ENCODE peak calls at places on chromosomes 11 and 22, in four cellular contexts. O is endothelial cell, U is glutamatergic neuron, Z is GM23338. T is an unnamed sample.
A peak's percentile ranks its signal among the peaks of the same experiment; 100 is the strongest.

GRCh38 chr11:46237248-46238077 is 40.0 kb upstream of the CREB3L1 start:
- DNase-seq in U (peak; percentile 67), O (peak; percentile 56), Z (peak; percentile 72), T (peak; percentile 27)

GRCh38 chr22:31748490-31748889 is 1.4 kb downstream of the PRR14L start:
- DNase-seq in U (no peak), O (peak; percentile 26), Z (peak; percentile 24), T (no peak)

GRCh38 chr11:63916837-63917684 is at the start of gene RCOR2:
- DNase-seq in O (peak; percentile 82), U (peak; percentile 91), Z (peak; percentile 91), T (peak; percentile 82)

GRCh38 chr22:46681010-46681409 is 57.0 kb downstream of the CERK start:
- DNase-seq in U (no peak), O (peak; percentile 21), Z (peak; percentile 38), T (no peak)

GRCh38 chr11:62149986-62150886 is 26.4 kb downstream of the INCENP start:
- DNase-seq in O (no peak), Z (no peak), U (no peak), T (no peak)

GRCh38 chr22:50034126-50035081 is 21.8 kb upstream of the IL17REL start:
- DNase-seq in U (no peak), O (no peak), Z (no peak), T (no peak)

GRCh38 chr11:86245369-86246292 is 1.1 kb downstream of the EED start:
- DNase-seq in U (peak; percentile 30), Z (peak; percentile 63), O (peak; percentile 18), T (peak; percentile 8)

GRCh38 chr22:28316014-28316413 is 363.6 kb downstream of the TTC28 start:
- DNase-seq in U (no peak), Z (no peak), O (no peak), T (no peak)

GRCh38 chr11:90202342-90202741 is 20.5 kb downstream of the CHORDC1 start:
- DNase-seq in Z (no peak), U (no peak), O (no peak), T (no peak)

GRCh38 chr11:79400717-79401330 is 40.0 kb downstream of the TENM4 start:
- DNase-seq in O (peak; percentile 63), Z (peak; percentile 74), U (peak; percentile 63), T (peak; percentile 41)

GRCh38 chr11:61305417-61305816 is 10.3 kb upstream of the VWCE start:
- DNase-seq in Z (no peak), O (no peak), U (no peak), T (no peak)

GRCh38 chr11:27116684-27117083 is 76.1 kb downstream of the BBOX1 start:
- DNase-seq in U (no peak), Z (no peak), O (no peak), T (no peak)

GRCh38 chr11:83508804-83509203 is 222.6 kb upstream of the CCDC90B start:
- DNase-seq in U (no peak), Z (no peak), O (no peak), T (no peak)

GRCh38 chr11:122207505-122207904 is 91.5 kb upstream of the BLID start:
- DNase-seq in U (no peak), O (no peak), Z (no peak), T (no peak)

GRCh38 chr11:12079726-12080556 is 30.4 kb upstream of the MICAL2 start:
- DNase-seq in O (no peak), U (no peak), Z (no peak), T (no peak)

GRCh38 chr11:36509694-36510566 is at the start of gene TRAF6:
- DNase-seq in O (peak; percentile 96), U (peak; percentile 97), Z (peak; percentile 94), T (peak; percentile 98)

GRCh38 chr22:19868333-19868732 is 13.7 kb upstream of the GNB1L start:
- DNase-seq in Z (no peak), O (no peak), U (no peak), T (no peak)

GRCh38 chr11:2655320-2655719 is 44.5 kb downstream of the KCNQ1OT1 start:
- DNase-seq in Z (no peak), U (no peak), O (no peak), T (no peak)

DNA sequence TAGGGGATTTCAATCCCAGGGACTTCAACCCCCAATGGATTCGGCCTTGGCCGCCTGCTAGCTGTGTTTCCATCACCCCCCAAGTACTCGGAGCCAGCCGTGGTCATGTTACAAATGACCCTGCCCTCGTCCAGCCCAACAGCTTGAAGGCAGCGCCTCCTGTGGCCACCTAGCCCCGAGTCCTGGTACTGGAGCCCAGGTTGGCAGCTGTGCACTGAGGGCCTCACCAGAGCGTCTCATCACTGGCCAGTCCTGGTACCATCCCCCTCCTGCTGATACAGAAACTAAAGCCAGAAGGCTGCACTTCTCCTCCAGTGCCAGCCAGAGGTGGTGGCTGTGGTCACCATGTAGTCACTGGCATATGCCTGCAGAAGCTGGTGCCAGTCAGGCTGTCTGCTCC is 44.9 kb upstream of the FADD start:
- DNase-seq in U (peak; percentile 47), O (peak; percentile 59), Z (peak; percentile 88), T (peak; percentile 24)
- TF ChIP-seq CTCF in U (peak; percentile 15), O (peak; percentile 30), Z (peak; percentile 65), T (peak; percentile 52)

GRCh38 chr22:44665115-44665514 is 36.9 kb upstream of the PRR5 start:
- DNase-seq in O (peak; percentile 47), U (no peak), Z (peak; percentile 42), T (no peak)
- TF ChIP-seq CTCF in O (no peak), U (no peak), Z (peak; percentile 33), T (no peak)

GRCh38 chr11:78190374-78190773 is 1.7 kb downstream of the USP35 start:
- DNase-seq in Z (no peak), O (no peak), U (no peak), T (no peak)
- TF ChIP-seq CTCF in Z (no peak), O (no peak), U (no peak), T (no peak)

GRCh38 chr11:39361557-39361956 is 2097.9 kb downstream of the LRRC4C start:
- DNase-seq in U (no peak), Z (no peak), O (no peak), T (no peak)

GRCh38 chr11:39367526-39367925 is 2091.9 kb downstream of the LRRC4C start:
- DNase-seq in O (no peak), U (no peak), Z (no peak), T (no peak)

DNA sequence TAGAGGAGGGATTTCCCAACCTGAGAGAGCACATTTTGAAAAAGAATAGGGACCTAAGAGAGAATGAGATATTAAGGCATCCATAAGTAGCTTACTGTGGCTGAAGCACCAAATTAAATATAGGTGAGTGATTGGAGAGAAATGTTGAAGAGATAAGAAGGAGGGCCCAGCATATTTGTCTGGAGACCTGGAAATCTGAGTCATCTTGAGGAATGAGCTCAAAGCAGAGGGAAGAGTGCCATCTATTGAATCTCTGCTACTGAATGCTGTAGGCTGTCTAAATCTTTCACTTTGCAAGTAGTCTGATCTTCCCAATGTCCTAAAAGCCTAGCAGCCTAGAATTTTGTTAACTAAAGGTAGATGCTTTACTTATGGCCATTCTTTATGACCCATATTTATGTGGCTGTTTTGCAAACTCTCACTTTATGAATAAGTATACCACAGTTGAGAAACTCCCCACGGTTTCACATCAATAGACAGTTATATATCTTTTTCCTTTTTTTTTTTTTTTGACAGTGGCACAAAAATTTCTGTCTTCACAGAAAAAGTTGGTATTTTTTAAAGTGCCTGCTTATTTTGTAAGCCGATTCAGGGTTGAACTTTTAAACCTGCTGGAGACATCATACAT is 2093.5 kb downstream of the LRRC4C start:
- DNase-seq in Z (peak; percentile 26), O (no peak), U (no peak), T (no peak)
- TF ChIP-seq CTCF in Z (peak; percentile 23), O (no peak), U (no peak), T (no peak)

GRCh38 chr11:67665537-67666302 is 8.7 kb downstream of the ALDH3B2 start:
- DNase-seq in O (no peak), Z (no peak), U (no peak), T (no peak)
- TF ChIP-seq CTCF in O (no peak), Z (no peak), U (no peak), T (peak; percentile 28)

GRCh38 chr11:110490886-110491285 is 61.1 kb downstream of the FDX1 start:
- DNase-seq in O (no peak), U (no peak), Z (no peak), T (no peak)

GRCh38 chr11:110488446-110488845 is 58.7 kb downstream of the FDX1 start:
- DNase-seq in O (no peak), Z (no peak), U (no peak), T (no peak)

GRCh38 chr11:110486176-110486575 is 56.4 kb downstream of the FDX1 start:
- DNase-seq in U (no peak), Z (no peak), O (no peak), T (no peak)

GRCh38 chr11:110497204-110497987 is 67.6 kb downstream of the FDX1 start:
- DNase-seq in Z (no peak), O (no peak), U (no peak), T (no peak)

GRCh38 chr11:110491577-110492352 is 62.0 kb downstream of the FDX1 start:
- DNase-seq in U (no peak), Z (no peak), O (no peak), T (no peak)
- TF ChIP-seq CTCF in U (no peak), Z (no peak), O (no peak), T (no peak)

DNA sequence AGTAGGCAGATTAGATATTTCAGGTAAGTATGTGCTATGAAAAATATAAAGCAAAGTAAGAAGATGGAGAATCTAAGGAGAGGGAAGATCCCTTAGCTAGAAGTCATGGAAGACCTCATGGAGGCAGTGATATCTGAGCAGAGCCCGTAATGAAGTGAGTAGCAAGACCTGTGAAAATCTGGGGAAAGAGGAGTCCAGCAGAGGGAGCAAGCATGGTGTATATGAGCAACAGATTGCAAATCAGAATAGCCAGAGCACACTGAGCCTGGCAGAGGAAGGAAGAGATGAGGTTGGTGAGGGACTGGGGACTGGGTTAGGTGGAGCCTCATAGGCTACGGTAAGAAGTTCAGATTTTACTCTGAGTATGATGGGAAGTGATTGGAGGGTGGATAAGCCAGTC is 9.4 kb downstream of the LHFPL7 start:
- DNase-seq in U (no peak), Z (peak; percentile 66), O (peak; percentile 36), T (peak; percentile 10)
- TF ChIP-seq CTCF in U (peak; percentile 10), Z (peak; percentile 52), O (no peak), T (peak; percentile 46)